ENCODE peak calls at places on chromosomes 12 and 14, in four cellular contexts. T, G, I and C are unnamed samples.

GRCh38 chr14:43894534-43894933 is 612.5 kb downstream of the FSCB start:
- DNase-seq in I (no peak), G (no peak), T (no peak), C (no peak)

GRCh38 chr12:94134226-94134795 is 14.1 kb upstream of the PLXNC1 start:
- DNase-seq in G (no peak), I (peak), T (no peak), C (no peak)

GRCh38 chr12:39287409-39287808 is 155.5 kb downstream of the KIF21A start:
- DNase-seq in G (no peak), T (no peak), I (no peak), C (no peak)

GRCh38 chr12:120103371-120103770 is 13.2 kb downstream of the RAB35 start:
- DNase-seq in I (no peak), G (no peak), T (no peak), C (no peak)

GRCh38 chr12:76024102-76024781 is 7.3 kb downstream of the PHLDA1 start:
- DNase-seq in T (no peak), I (no peak), G (no peak), C (no peak)

GRCh38 chr14:102646615-102647014 is 54.2 kb downstream of the RCOR1 start:
- DNase-seq in G (no peak), I (no peak), T (no peak), C (no peak)

GRCh38 chr12:15256760-15257159 is 35.5 kb upstream of the RERG start:
- DNase-seq in I (no peak), T (no peak), G (no peak), C (peak)

GRCh38 chr12:20549115-20549719 is 145.9 kb upstream of the SLCO1C1 start:
- DNase-seq in I (peak), T (no peak), G (no peak), C (peak)

GRCh38 chr14:30710870-30711269 is 88.8 kb downstream of the SCFD1 start:
- DNase-seq in T (no peak), G (no peak), I (no peak), C (no peak)

GRCh38 chr14:60649815-60650381 is 621 bp upstream of the SIX1 start:
- DNase-seq in T (no peak), I (no peak), G (no peak), C (no peak)

GRCh38 chr12:56676851-56677601 is 11.1 kb downstream of the PTGES3 start:
- DNase-seq in G (no peak), I (no peak), T (no peak), C (no peak)

GRCh38 chr12:89051065-89051677 is 301.1 kb downstream of the DUSP6 start:
- DNase-seq in I (peak), G (peak), T (peak), C (no peak)

GRCh38 chr12:18798445-18799139 is 60.7 kb downstream of the CAPZA3 start:
- DNase-seq in G (no peak), T (no peak), I (no peak), C (no peak)
- H3K4me3 ChIP-seq in G (peak), T (no peak), I (no peak), C (no peak)

GRCh38 chr12:51951843-51952722 is 584 bp downstream of the ACVR1B start:
- DNase-seq in I (peak), T (peak), G (no peak), C (no peak)
- H3K4me3 ChIP-seq in I (peak), T (peak), G (peak), C (peak)

DNA sequence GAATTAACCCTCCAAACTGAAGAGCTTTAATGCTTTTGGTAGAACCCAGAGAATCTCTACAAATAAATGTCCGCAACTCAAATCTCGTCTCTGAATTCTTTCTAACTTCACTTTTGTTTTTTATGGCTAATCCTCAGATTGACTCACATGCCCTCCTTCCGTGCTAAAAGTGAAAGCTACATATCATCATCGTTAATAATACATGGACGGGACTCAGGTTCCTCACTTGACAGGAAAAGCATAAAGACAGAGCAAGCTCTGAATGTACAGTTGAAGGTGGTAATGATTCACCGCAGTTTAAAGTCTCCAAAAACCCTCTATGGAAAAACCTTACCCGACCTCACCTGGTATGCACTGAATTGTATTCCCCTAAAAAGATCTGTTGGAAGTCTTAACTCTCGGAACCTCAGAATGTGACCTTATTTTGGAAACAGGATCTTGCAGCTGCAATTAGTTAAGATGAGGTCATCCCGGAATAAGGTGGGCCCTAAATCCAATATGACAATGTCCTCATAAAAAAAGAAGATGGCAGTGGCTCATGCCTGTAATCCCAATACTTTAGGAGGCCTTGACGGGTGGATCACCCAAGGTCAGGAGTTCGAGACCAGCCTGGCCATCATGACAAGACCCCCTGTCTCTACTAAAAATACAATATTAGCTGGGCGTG is 147.4 kb upstream of the FOXN3 start:
- DNase-seq in I (no peak), G (no peak), T (no peak), C (no peak)
- H3K4me3 ChIP-seq in I (no peak), G (no peak), T (no peak), C (no peak)

DNA sequence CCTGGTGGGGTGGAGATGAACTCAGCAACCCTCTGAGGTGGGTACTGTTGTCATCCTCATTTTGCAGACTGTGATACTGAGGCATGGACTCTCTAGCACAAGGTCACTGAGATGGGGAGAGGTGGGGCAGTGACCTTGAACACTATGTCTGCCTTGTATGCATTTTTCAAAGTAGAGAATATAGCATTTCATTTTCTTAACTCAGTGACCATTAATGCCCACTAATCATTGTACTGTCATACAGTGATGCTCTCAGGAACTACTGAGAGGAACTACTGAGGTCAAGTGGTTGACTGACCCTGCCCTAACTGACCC is 2.1 kb downstream of the L3HYPDH start:
- DNase-seq in T (no peak), I (no peak), G (no peak), C (no peak)
- H3K4me3 ChIP-seq in T (no peak), I (peak), G (peak), C (peak)

DNA sequence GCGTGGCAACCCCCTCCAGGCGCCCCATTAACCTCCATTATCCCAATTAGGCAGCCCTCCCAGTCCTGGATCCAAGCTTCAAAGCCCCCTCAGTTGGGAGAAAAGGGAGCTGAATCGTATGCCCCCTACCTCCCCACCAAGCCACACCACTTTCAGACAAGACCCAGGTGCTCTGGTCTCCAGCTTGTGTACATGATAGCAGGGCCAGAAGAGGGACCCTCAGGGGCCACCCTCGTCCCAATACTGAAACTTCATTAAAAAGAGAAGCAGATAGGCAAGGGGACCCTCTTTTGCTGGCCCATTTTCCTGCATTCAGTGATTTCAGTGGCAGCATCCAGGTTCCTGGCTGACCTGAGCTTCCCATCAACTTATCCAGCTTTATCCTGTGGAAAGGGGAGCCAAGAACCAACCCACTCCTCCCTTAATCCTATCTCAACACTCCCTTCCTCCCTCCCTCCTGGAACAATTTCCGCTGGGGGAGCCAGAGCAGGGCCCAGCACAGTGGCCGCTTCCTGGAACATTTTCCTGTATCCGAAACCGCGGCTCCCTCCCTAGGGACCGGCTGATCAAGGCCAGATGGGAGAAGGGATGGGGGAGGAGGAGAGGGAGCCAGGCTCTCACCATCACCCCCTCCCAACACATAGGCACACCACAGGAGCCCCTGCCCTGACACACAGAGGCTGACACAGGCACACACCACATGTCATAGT is 9.5 kb upstream of the SP7 start:
- DNase-seq in T (peak), I (peak), G (no peak), C (no peak)
- H3K4me3 ChIP-seq in T (no peak), I (peak), G (peak), C (peak)

GRCh38 chr12:13000616-13000934 is 510 bp upstream of the HEBP1 start:
- DNase-seq in I (no peak), T (peak), G (no peak), C (no peak)
- H3K4me3 ChIP-seq in I (peak), T (peak), G (peak), C (peak)

DNA sequence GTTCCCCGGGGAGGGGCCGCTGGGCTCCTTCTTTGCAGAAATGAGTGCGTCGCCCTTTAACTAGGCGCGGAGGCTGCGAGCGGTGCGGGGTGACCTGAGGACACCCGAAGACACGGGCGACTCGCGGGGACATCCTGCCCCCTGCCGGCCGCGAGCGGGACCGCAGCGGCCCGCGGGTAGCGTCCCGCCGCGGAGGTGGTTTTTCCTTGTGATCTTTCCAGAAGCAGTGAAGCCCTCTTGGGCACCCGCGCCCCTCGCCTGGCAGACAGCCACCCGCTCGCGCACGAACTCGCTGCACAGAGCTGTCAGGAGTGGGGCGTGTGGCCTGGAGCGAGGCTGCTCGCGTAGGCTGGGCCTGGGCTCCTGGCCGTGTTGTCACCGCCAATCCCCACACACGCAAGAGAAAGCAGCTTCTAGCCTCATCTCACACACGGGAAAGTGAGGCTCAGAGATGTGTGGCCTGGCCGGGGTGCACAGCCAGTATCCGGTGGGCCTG is 67.2 kb downstream of the DIO3 start:
- DNase-seq in T (peak), G (no peak), I (peak), C (no peak)
- H3K4me3 ChIP-seq in T (no peak), G (peak), I (peak), C (peak)